ENCODE peak calls at places on chromosome 10, in six cellular contexts. U, Q, M, W, Y and K are unnamed samples.

GRCh38 chr10:90859321-90859751 is 1.5 kb upstream of the HTR7 start:
- DNase-seq in U (peak), Q (no peak), M (peak), W (no peak), Y (no peak), K (peak)

GRCh38 chr10:30647089-30647488 is 17.5 kb upstream of the LYZL2 start:
- DNase-seq in U (no peak), Q (no peak), M (no peak), W (no peak), Y (no peak), K (no peak)

GRCh38 chr10:100653957-100654834 is 91.2 kb upstream of the PAX2 start:
- DNase-seq in U (no peak), Q (no peak), M (peak), W (no peak), Y (no peak), K (no peak)

GRCh38 chr10:102505462-102506115 is 1.8 kb downstream of the SUFU start:
- DNase-seq in U (no peak), Q (no peak), M (no peak), W (peak), Y (peak), K (no peak)

GRCh38 chr10:121469797-121470606 is 128.2 kb downstream of the FGFR2 start:
- DNase-seq in U (no peak), Q (peak), M (no peak), W (no peak), Y (no peak), K (no peak)

GRCh38 chr10:8365935-8366911 is 311.7 kb downstream of the GATA3 start:
- DNase-seq in U (no peak), Q (no peak), M (peak), W (no peak), Y (no peak), K (peak)

GRCh38 chr10:11742009-11742778 is at the start of gene ECHDC3:
- DNase-seq in U (peak), Q (peak), M (peak), W (peak), Y (peak), K (peak)

GRCh38 chr10:94088926-94089381 is 95.2 kb downstream of the PLCE1 start:
- DNase-seq in U (peak), Q (no peak), M (peak), W (no peak), Y (no peak), K (peak)

GRCh38 chr10:88731296-88731695 is 25.2 kb downstream of the LIPK start:
- DNase-seq in U (no peak), Q (peak), M (no peak), W (no peak), Y (peak), K (no peak)

GRCh38 chr10:33612116-33612515 is 277.6 kb upstream of the NRP1 start:
- DNase-seq in U (peak), Q (no peak), M (peak), W (no peak), Y (no peak), K (no peak)

GRCh38 chr10:71266147-71266917 is 52.7 kb upstream of the SLC29A3 start:
- DNase-seq in U (peak), Q (no peak), M (peak), W (peak), Y (peak), K (peak)

GRCh38 chr10:43576062-43576461 is 1.6 kb upstream of the ZNF239 start:
- DNase-seq in U (no peak), Q (no peak), M (no peak), W (no peak), Y (no peak), K (no peak)

GRCh38 chr10:70956029-70956759 is 67.8 kb upstream of the PCBD1 start:
- DNase-seq in U (no peak), Q (no peak), M (no peak), W (no peak), Y (no peak), K (no peak)

GRCh38 chr10:14904316-14904732 is 25.7 kb downstream of the SUV39H2 start:
- DNase-seq in U (peak), Q (no peak), M (peak), W (no peak), Y (no peak), K (peak)

GRCh38 chr10:15387021-15387420 is 15.9 kb upstream of the FAM171A1 start:
- DNase-seq in U (no peak), Q (no peak), M (no peak), W (no peak), Y (no peak), K (no peak)

GRCh38 chr10:19860107-19860506 is 43.9 kb downstream of the PLXDC2 start:
- DNase-seq in U (no peak), Q (no peak), M (no peak), W (no peak), Y (no peak), K (no peak)

GRCh38 chr10:49375611-49376010 is 20.3 kb downstream of the DRGX start:
- DNase-seq in U (no peak), Q (no peak), M (no peak), W (no peak), Y (no peak), K (no peak)

DNA sequence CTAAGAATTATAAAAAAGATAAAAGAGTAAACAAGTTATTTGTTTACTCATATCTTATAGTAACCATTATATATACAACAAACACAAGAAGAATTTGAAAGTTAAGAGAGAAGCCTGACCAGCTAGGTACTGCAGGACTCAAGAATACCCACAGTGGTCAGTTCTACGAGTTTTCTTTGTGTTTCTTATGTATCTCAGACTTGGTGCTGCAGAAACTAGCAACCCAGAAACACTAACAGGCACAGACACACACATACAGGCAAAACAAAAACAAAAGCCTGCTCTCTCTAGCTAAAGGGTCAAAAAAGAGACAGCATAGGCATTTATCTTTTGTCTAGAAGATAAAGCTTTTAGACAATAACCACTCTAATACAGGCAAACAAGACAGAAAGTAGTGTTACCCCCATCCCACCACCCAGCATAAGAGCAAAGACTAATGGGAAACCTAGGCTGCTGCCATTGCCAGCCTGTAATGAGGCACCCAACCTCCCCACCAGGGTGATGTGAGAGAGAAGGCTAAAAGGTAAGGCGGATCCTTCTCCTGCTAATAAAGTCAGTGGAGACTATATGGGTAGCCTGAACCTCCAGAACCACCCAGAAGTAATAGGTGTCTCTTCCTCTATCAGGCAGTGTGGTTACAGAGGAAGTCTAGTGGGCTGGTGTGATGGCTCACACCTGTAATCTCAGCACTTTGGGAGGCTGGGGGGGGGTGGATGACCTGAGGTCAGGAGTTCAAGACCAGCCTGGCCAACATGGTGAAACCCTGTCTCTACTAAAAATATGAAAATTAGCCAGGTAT is 113.9 kb downstream of the DNAJC1 start:
- DNase-seq in U (no peak), Q (no peak), M (no peak), W (no peak), Y (no peak), K (no peak)
- H3K4me3 ChIP-seq in U (no peak), Q (no peak), M (no peak), W (no peak), Y (no peak), K (no peak)

DNA sequence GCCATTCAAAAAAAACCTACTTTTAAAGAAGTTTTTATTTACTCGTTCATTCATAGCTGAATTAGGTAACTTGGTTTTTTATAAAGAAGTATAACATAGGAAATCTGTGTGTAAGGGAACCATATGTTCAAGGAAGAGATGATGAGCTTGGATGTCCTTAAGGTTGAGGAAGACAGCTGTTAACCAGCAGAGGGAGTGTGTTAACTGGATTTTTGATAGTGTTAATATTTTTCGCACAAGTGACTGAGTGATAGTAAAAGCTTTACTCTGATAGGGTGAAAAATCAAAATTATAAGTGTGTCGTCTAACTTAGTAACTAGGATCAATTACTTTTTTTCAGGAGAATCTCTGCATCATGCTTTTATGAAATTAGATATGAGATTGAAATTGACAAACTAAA is 134.7 kb downstream of the ARL5B start:
- DNase-seq in U (peak), Q (no peak), M (peak), W (no peak), Y (no peak), K (peak)
- TF ChIP-seq CTCF in U (peak), Q (no peak), M (peak), W (peak), Y (peak), K (peak)

GRCh38 chr10:649798-650690 is 39.4 kb downstream of the DIP2C start:
- DNase-seq in U (no peak), Q (peak), M (no peak), W (no peak), Y (no peak), K (no peak)

GRCh38 chr10:652226-652625 is 37.2 kb downstream of the DIP2C start:
- DNase-seq in U (no peak), Q (no peak), M (no peak), W (no peak), Y (no peak), K (no peak)

GRCh38 chr10:651700-652099 is 37.8 kb downstream of the DIP2C start:
- DNase-seq in U (no peak), Q (no peak), M (no peak), W (no peak), Y (no peak), K (no peak)

GRCh38 chr10:649445-649797 is 40.0 kb downstream of the DIP2C start:
- DNase-seq in U (no peak), Q (no peak), M (no peak), W (no peak), Y (no peak), K (no peak)

DNA sequence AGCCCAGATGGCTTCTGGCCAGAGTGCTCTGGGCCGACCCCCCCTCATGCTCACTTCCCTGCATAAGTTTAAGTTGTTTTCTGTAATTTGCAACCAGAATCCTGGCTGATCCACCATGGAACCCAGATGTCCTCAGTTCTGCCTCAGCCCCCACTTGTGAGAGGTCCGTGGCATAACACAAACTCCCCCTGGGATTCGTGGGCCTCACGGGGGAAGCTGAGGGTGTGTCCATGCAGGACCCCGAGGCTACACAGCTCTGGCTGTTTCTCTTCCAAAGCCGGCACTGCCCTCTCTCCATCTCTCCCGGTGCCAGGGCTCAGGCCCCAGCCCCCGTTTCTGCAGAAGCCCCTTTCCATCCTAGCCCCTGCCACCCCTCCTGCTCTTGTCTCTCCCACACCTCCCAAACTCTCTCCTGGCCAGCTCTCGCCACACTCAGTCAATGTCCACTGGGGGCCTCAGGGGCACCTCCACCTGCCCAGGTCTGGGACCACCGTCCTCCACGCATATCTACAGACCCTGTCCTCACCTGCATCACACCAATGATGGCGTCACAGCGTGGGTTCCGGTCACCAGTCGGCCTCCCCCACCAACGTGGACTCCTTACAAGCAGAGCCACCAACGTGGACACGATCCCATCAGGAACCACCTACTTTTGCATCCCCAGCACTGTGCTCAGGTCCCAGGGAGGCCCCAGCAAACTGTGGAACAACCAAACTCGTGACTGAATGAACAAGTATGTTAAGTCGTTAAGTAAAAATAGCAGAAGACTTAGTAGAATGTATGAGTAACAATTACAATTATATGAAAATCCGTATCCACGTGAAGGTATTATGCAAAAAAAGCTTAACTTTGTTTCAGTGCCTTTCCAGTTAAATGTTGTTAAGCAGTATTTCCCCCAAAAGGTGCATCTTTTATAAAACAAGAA is 38.5 kb downstream of the DIP2C start:
- DNase-seq in U (no peak), Q (no peak), M (no peak), W (no peak), Y (no peak), K (no peak)
- H3K4me3 ChIP-seq in U (no peak), Q (peak), M (no peak), W (no peak), Y (peak), K (no peak)

GRCh38 chr10:4511559-4511958 is 314.4 kb upstream of the AKR1E2 start:
- DNase-seq in U (no peak), Q (no peak), M (no peak), W (no peak), Y (no peak), K (peak)

GRCh38 chr10:4515711-4516110 is 310.3 kb upstream of the AKR1E2 start:
- DNase-seq in U (no peak), Q (no peak), M (no peak), W (no peak), Y (no peak), K (no peak)

GRCh38 chr10:4509405-4509804 is 316.6 kb upstream of the AKR1E2 start:
- DNase-seq in U (no peak), Q (no peak), M (no peak), W (peak), Y (no peak), K (no peak)

GRCh38 chr10:4514445-4515108 is 311.4 kb upstream of the AKR1E2 start:
- DNase-seq in U (no peak), Q (peak), M (no peak), W (peak), Y (peak), K (no peak)

GRCh38 chr10:4512557-4513286 is 313.3 kb upstream of the AKR1E2 start:
- DNase-seq in U (peak), Q (peak), M (peak), W (no peak), Y (no peak), K (peak)
- TF ChIP-seq CTCF in U (peak), Q (peak), M (peak), W (peak), Y (peak), K (peak)

DNA sequence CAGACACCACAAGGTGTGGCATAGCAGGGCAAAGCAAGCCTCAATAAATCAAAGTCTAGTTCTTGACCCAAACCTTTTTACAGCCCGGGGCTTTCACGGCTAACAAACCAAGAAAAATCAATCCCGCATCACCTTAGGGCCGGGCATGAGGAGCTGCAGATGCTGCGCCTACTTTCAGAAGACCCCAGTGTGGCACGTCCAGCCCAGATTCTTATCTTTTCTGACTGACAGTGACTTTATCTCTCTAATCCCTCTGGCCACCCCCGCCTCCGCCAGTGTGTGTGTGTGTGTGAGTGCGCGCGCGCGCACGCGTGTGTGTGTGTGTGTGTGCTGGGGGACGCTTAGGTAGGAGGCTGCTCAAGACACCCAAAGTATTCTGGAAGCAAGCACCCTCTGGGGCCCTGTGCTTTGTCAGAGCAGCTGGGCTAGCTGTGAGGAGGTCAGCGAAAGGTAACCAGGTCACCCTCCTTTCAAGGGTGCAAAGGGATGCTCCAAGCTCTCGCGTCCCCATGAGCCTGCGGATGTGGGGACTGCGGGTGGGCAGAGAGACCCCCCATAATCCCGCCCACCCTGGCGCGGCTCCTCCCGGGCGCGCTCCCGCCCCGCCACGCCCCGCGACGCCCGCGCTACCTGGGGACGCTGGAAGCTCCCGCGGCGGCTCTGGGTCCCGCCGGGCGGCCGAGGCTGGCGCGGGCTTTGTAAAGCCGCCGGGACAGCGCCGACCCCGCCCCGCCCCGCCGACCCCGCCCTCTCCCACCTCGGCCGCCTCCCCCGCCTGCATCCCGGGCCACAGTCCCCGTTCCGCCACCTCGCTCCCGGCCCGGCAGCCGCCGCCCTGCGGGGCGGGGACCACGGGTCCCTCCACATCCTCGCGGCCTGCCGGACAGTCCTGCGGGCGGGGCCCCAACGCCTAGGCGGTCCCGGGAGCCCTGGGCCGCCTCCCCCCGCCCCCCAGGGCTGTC is 57.1 kb upstream of the RHOBTB1 start:
- DNase-seq in U (no peak), Q (peak), M (peak), W (peak), Y (peak), K (peak)
- H3K4me3 ChIP-seq in U (peak), Q (peak), M (peak), W (peak), Y (peak), K (peak)